ENCODE peak calls at places on chromosomes 11 and 22, in nine cellular contexts. X, O, D, S, P, M, L, F and U are unnamed samples.

GRCh38 chr11:118251858-118252652 is at the start of gene MPZL3:
- DNase-seq in O (no peak), M (peak), F (peak), X (peak), D (peak), L (peak), P (peak), S (peak), U (peak)

GRCh38 chr11:2776351-2777061 is 76.7 kb upstream of the KCNQ1OT1 start:
- DNase-seq in X (no peak), L (no peak), P (no peak), D (no peak), F (no peak), M (no peak), O (no peak), S (no peak), U (peak)

GRCh38 chr11:15770798-15771414 is 585.4 kb downstream of the SOX6 start:
- DNase-seq in L (peak), P (no peak), D (peak), X (peak), F (peak), S (peak), O (no peak), M (peak), U (no peak)

GRCh38 chr11:64868904-64869570 is 9.4 kb downstream of the EHD1 start:
- DNase-seq in D (peak), P (no peak), M (no peak), X (peak), L (peak), S (peak), F (peak), O (no peak), U (no peak)

GRCh38 chr11:75223954-75224643 is 16.5 kb upstream of the TPBGL start:
- DNase-seq in X (no peak), M (no peak), S (no peak), P (no peak), D (no peak), F (no peak), L (peak), O (no peak), U (no peak)

GRCh38 chr11:1041936-1042608 is 5.6 kb upstream of the MUC6 start:
- DNase-seq in F (no peak), M (peak), P (no peak), L (no peak), O (no peak), D (no peak), X (peak), S (no peak), U (no peak)

GRCh38 chr22:25334091-25334490 is 114.7 kb downstream of the CRYBB2 start:
- DNase-seq in X (peak), S (peak), L (peak), P (no peak), F (peak), O (no peak), M (peak), D (no peak), U (no peak)

GRCh38 chr22:35517769-35518530 is 22.7 kb upstream of the RASD2 start:
- DNase-seq in F (no peak), P (no peak), L (peak), M (no peak), S (peak), X (no peak), D (no peak), O (no peak), U (no peak)

GRCh38 chr11:69523453-69523852 is 42.0 kb downstream of the LINC01488 start:
- DNase-seq in X (no peak), O (no peak), M (no peak), P (no peak), L (no peak), S (no peak), D (no peak), F (no peak), U (no peak)

GRCh38 chr22:49547751-49548239 is 279.9 kb downstream of the BRD1 start:
- DNase-seq in F (no peak), D (no peak), X (no peak), O (no peak), P (no peak), S (no peak), M (no peak), L (no peak), U (no peak)

GRCh38 chr22:44049369-44050231 is 25.5 kb downstream of the PARVB start:
- DNase-seq in P (no peak), O (peak), S (no peak), M (no peak), D (no peak), L (no peak), X (no peak), F (no peak), U (no peak)

GRCh38 chr22:36457688-36458450 is 23.6 kb downstream of the TXN2 start:
- DNase-seq in M (peak), O (no peak), S (peak), X (peak), L (no peak), D (peak), P (no peak), F (peak), U (no peak)

GRCh38 chr11:83948205-83948604 is 662.0 kb upstream of the CCDC90B start:
- DNase-seq in S (no peak), D (no peak), M (no peak), L (no peak), F (no peak), O (no peak), P (no peak), X (no peak), U (no peak)

GRCh38 chr11:10893713-10894112 is 35.9 kb upstream of the ZBED5 start:
- DNase-seq in M (no peak), P (no peak), F (peak), X (peak), O (no peak), L (peak), D (peak), S (peak), U (no peak)

GRCh38 chr11:11703885-11704284 is 82.1 kb upstream of the GALNT18 start:
- DNase-seq in O (no peak), P (no peak), L (no peak), D (no peak), F (no peak), M (no peak), X (no peak), S (no peak), U (no peak)

GRCh38 chr11:8906629-8907028 is 4.4 kb upstream of the AKIP1 start:
- DNase-seq in S (peak), L (peak), D (peak), X (peak), O (no peak), P (no peak), M (no peak), F (peak), U (no peak)

GRCh38 chr11:17013548-17014320 is 480 bp downstream of the PLEKHA7 start:
- DNase-seq in O (no peak), D (no peak), X (no peak), M (peak), P (no peak), S (no peak), L (peak), F (no peak), U (no peak)

GRCh38 chr11:19079643-19080440 is 19.3 kb upstream of the MRGPRX2 start:
- DNase-seq in O (no peak), X (peak), L (peak), M (peak), F (peak), P (no peak), S (peak), D (peak), U (no peak)

GRCh38 chr11:90134420-90135003 is at the start of gene NAALAD2:
- DNase-seq in L (peak), O (peak), D (peak), P (no peak), S (peak), X (peak), M (peak), F (peak), U (peak)

GRCh38 chr11:3159296-3160190 is 5.6 kb downstream of the OSBPL5 start:
- DNase-seq in S (peak), P (no peak), X (peak), O (peak), D (no peak), F (no peak), L (no peak), M (peak), U (no peak)

DNA sequence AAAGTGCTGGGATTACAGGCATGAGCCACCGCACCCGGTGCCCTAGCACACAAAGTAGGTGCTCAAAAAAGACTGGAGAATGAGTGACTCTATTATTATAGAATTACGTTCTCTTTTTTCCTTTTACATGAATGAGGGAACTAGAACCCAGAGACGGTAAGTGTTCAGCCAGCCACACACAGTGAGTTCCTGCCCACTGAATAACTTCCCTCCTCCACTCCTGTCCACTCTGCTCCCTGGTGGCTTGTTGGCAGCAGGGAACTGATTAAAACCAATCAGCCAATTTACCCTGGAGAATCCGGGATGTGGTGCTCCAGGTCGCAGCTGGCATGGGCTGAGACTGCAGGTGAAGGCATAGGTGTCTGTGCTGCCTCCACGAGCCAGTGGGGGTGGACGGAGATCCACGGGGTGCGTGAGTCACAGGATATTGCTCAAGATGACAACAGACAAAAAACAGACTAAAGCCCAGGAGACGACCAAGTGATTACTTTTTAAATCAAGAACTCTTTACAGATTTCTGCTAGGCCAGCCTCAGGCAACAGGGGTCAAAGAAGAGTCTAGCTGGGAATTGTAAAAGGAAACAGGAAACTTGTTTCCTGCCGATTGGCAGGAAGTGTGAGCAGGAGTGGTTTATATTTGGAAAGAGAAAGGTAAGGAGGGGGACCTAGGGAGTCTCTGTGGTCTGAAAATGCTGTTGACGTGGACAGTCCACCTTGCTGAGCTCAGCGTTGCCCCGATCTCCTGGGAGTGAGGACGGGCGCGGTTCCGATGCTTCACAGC is 95.2 kb upstream of the TP53I11 start:
- DNase-seq in L (peak), D (peak), O (peak), X (peak), M (peak), P (no peak), S (peak), F (peak), U (peak)
- H3K4me3 ChIP-seq in L (no peak), D (no peak), O (no peak), X (no peak), M (no peak), P (no peak), S (no peak), F (no peak), U (no peak)

GRCh38 chr11:116712428-116712827 is 60.4 kb downstream of the BUD13 start:
- DNase-seq in O (no peak), M (no peak), S (no peak), X (no peak), F (no peak), D (no peak), L (no peak), P (no peak), U (no peak)

GRCh38 chr11:116707250-116707649 is 65.5 kb downstream of the BUD13 start:
- DNase-seq in D (no peak), O (no peak), P (no peak), S (no peak), F (no peak), L (peak), M (peak), X (no peak), U (no peak)

GRCh38 chr11:116710762-116711161 is 62.0 kb downstream of the BUD13 start:
- DNase-seq in M (no peak), P (no peak), X (no peak), D (no peak), F (no peak), L (no peak), O (no peak), S (no peak), U (no peak)

GRCh38 chr11:116707746-116708145 is 65.0 kb downstream of the BUD13 start:
- DNase-seq in O (no peak), X (no peak), S (no peak), L (peak), P (no peak), F (no peak), D (no peak), M (no peak), U (no peak)

GRCh38 chr11:116709970-116710369 is 62.8 kb downstream of the BUD13 start:
- DNase-seq in L (no peak), D (no peak), M (no peak), F (no peak), X (no peak), P (no peak), O (no peak), S (no peak), U (no peak)
- H3K4me3 ChIP-seq in L (no peak), D (no peak), M (no peak), F (no peak), X (no peak), P (no peak), O (no peak), S (no peak), U (no peak)

GRCh38 chr11:67355023-67355793 is 1.9 kb upstream of the POLD4 start:
- DNase-seq in M (no peak), X (no peak), S (peak), F (no peak), L (no peak), D (no peak), O (no peak), P (no peak), U (no peak)

GRCh38 chr11:67356867-67357561 is 3.7 kb upstream of the POLD4 start:
- DNase-seq in D (peak), P (peak), L (peak), F (peak), O (no peak), X (peak), M (peak), S (peak), U (peak)

GRCh38 chr11:67354314-67355022 is 1.1 kb upstream of the POLD4 start:
- DNase-seq in X (peak), M (peak), D (peak), P (no peak), O (no peak), S (peak), L (peak), F (peak), U (peak)

GRCh38 chr11:67356551-67356866 is 3.2 kb upstream of the POLD4 start:
- DNase-seq in D (no peak), S (no peak), X (no peak), O (no peak), L (no peak), M (no peak), P (no peak), F (no peak), U (no peak)

GRCh38 chr11:67355794-67356550 is 2.6 kb upstream of the POLD4 start:
- DNase-seq in L (no peak), O (no peak), P (no peak), S (no peak), X (no peak), D (no peak), F (no peak), M (no peak), U (no peak)
- H3K4me3 ChIP-seq in L (no peak), O (no peak), P (no peak), S (no peak), X (no peak), D (no peak), F (no peak), M (no peak), U (no peak)

GRCh38 chr11:92329137-92329536 is 104.5 kb downstream of the FAT3 start:
- DNase-seq in P (no peak), M (no peak), L (no peak), X (no peak), S (no peak), F (no peak), D (no peak), O (no peak), U (no peak)
- H3K4me3 ChIP-seq in P (no peak), M (no peak), L (no peak), X (no peak), S (no peak), F (no peak), D (no peak), O (no peak), U (no peak)

DNA sequence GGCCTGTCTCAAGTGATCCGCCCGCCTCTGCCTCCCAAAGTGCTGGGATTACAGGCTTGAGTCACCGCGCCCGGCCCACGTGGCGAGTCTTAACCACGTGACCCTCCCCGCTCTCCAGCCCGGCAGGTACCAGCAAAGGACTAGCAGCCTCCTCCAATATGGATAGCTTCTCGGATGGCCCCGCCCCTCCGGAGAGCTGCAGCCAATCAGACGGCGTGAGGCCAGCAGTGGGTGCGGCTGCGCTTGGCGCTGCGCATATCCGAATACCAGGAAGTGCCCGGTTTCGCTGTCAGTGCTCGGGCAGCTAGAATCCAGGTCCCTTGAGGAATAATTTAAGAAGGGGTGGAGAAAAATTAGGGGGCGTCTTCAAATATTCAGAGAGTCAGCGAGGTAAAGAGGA is 14.7 kb upstream of the PISD start:
- DNase-seq in P (peak), D (peak), M (peak), F (peak), L (peak), X (peak), S (peak), O (peak), U (peak)
- H3K4me3 ChIP-seq in P (peak), D (peak), M (no peak), F (peak), L (peak), X (peak), S (peak), O (peak), U (peak)

GRCh38 chr11:105040703-105041102 is 4.4 kb downstream of the CARD16 start:
- DNase-seq in L (no peak), D (no peak), O (no peak), P (no peak), M (no peak), F (no peak), S (no peak), X (no peak), U (no peak)
- H3K4me3 ChIP-seq in L (no peak), D (no peak), O (no peak), P (no peak), M (no peak), F (no peak), S (no peak), X (no peak), U (no peak)

DNA sequence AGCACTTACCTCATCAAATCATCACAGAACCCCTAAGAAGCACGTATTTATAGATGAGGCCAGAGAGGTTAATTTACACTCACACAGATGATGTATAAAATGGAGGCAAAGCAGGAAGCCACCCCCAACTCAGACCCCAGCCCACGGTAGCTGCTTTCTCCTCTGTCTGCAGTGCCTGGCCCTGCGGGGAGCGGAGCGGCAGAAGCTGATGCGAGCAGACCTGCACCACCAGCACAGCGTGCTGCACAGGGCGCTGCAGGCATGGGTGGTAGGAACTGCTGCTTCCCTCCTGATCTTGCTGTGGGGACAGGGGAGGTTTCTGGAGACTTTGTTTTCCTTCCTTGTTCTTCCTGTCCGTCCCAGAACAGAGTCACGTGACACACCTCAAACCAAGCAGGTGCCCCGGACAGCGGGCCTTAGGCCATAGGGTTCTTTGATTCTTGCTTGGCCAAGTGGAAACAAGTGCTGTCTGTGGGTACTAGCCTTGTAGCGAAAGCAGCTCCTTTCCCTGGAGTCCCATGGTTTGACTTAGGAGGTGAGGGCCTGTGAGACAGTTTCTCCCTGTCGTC is 57.8 kb downstream of the PISD start:
- DNase-seq in F (no peak), O (no peak), S (no peak), X (no peak), P (no peak), D (no peak), L (no peak), M (no peak), U (no peak)
- H3K4me3 ChIP-seq in F (no peak), O (no peak), S (no peak), X (no peak), P (no peak), D (no peak), L (no peak), M (no peak), U (no peak)